ENCODE peak calls at places on chromosome 7, in eight cellular contexts. Z, G, W, X, H, J, P and N are unnamed samples.

GRCh38 chr7:5692112-5692844 is 89.2 kb downstream of the RNF216 start:
- DNase-seq in X (no peak), P (no peak), H (no peak), G (peak), J (peak), Z (peak), W (peak), N (peak)

GRCh38 chr7:78175330-78175729 is 376.8 kb downstream of the PHTF2 start:
- DNase-seq in X (no peak), H (no peak), W (no peak), G (no peak), J (no peak), Z (no peak), P (no peak), N (no peak)

GRCh38 chr7:110877086-110877485 is 213.8 kb upstream of the LRRN3 start:
- DNase-seq in W (peak), X (no peak), P (no peak), Z (no peak), G (peak), H (no peak), J (no peak), N (no peak)

GRCh38 chr7:112723416-112723815 is 66.8 kb downstream of the TMEM168 start:
- DNase-seq in H (no peak), J (peak), X (no peak), P (no peak), G (peak), Z (no peak), W (peak), N (no peak)

GRCh38 chr7:105219771-105220160 is 169.0 kb downstream of the SRPK2 start:
- DNase-seq in G (peak), J (peak), H (no peak), W (peak), X (no peak), Z (no peak), P (no peak), N (no peak)

GRCh38 chr7:55173671-55174070 is 154.9 kb downstream of the EGFR start:
- DNase-seq in X (no peak), W (no peak), J (no peak), P (no peak), G (no peak), Z (no peak), H (no peak), N (no peak)

GRCh38 chr7:121519548-121520521 is 123.7 kb upstream of the FAM3C start:
- DNase-seq in P (no peak), J (no peak), H (no peak), G (no peak), W (peak), X (no peak), Z (no peak), N (no peak)

GRCh38 chr7:40839881-40840280 is 705.1 kb downstream of the SUGCT start:
- DNase-seq in Z (no peak), P (no peak), X (no peak), G (no peak), H (no peak), J (no peak), W (peak), N (no peak)

GRCh38 chr7:87875151-87876039 is 765 bp downstream of the SLC25A40 start:
- DNase-seq in W (peak), Z (peak), P (peak), J (peak), X (peak), G (peak), H (no peak), N (no peak)

GRCh38 chr7:82600601-82601000 is 157.0 kb upstream of the CACNA2D1 start:
- DNase-seq in Z (no peak), X (peak), G (peak), W (no peak), J (peak), H (no peak), P (no peak), N (no peak)

GRCh38 chr7:7850150-7850549 is 118.4 kb upstream of the GLCCI1 start:
- DNase-seq in P (no peak), H (no peak), Z (no peak), W (no peak), G (no peak), X (no peak), J (no peak), N (no peak)

GRCh38 chr7:44050121-44050914 is 5.8 kb downstream of the DBNL start:
- DNase-seq in G (no peak), J (no peak), W (no peak), P (no peak), X (no peak), H (no peak), Z (no peak), N (no peak)

GRCh38 chr7:5704534-5704922 is 76.9 kb downstream of the RNF216 start:
- DNase-seq in Z (peak), G (peak), X (peak), H (peak), W (peak), P (peak), J (peak), N (peak)

GRCh38 chr7:95906871-95907270 is 134.5 kb downstream of the DYNC1I1 start:
- DNase-seq in X (peak), Z (no peak), P (no peak), W (no peak), H (no peak), J (no peak), G (no peak), N (no peak)

GRCh38 chr7:101362334-101363195 is at the start of gene COL26A1:
- DNase-seq in X (peak), P (no peak), H (no peak), W (peak), G (peak), J (no peak), Z (no peak), N (peak)

GRCh38 chr7:75776295-75776971 is 4.4 kb upstream of the CCL26 start:
- DNase-seq in X (no peak), G (peak), H (no peak), P (no peak), W (peak), J (peak), Z (no peak), N (no peak)

GRCh38 chr7:92647652-92648051 is 57.5 kb upstream of the FAM133B start:
- DNase-seq in P (no peak), J (no peak), H (no peak), X (no peak), W (no peak), Z (no peak), G (no peak), N (no peak)

GRCh38 chr7:18610331-18610948 is 114.9 kb downstream of the HDAC9 start:
- DNase-seq in P (peak), J (peak), H (peak), Z (peak), X (peak), W (peak), G (peak), N (peak)

GRCh38 chr7:18357691-18358090 is 137.9 kb upstream of the HDAC9 start:
- DNase-seq in H (no peak), J (peak), P (peak), W (peak), G (no peak), X (peak), Z (no peak), N (no peak)

GRCh38 chr7:28020302-28020940 is 160.2 kb downstream of the JAZF1 start:
- DNase-seq in X (peak), P (peak), G (peak), J (peak), Z (peak), H (peak), W (peak), N (peak)

GRCh38 chr7:44460325-44460724 is 30.1 kb downstream of the NUDCD3 start:
- DNase-seq in H (no peak), X (no peak), Z (no peak), J (no peak), G (no peak), P (peak), W (no peak), N (no peak)

GRCh38 chr7:74583630-74584029 is 73.9 kb upstream of the GTF2I start:
- DNase-seq in H (no peak), G (no peak), P (no peak), W (no peak), X (peak), Z (no peak), J (no peak), N (no peak)

GRCh38 chr7:158944950-158945349 is 88.6 kb downstream of the DYNC2I1 start:
- DNase-seq in X (no peak), J (no peak), W (no peak), P (no peak), Z (no peak), H (no peak), G (no peak), N (no peak)

GRCh38 chr7:159229683-159230475 is 85.2 kb upstream of the VIPR2 start:
- DNase-seq in J (no peak), W (no peak), P (no peak), Z (peak), X (no peak), H (no peak), G (no peak), N (no peak)

GRCh38 chr7:150327308-150327707 is 4.0 kb upstream of the ACTR3C start:
- DNase-seq in J (no peak), H (no peak), Z (no peak), P (no peak), G (no peak), X (no peak), W (no peak), N (no peak)

GRCh38 chr7:18505870-18506460 is 10.4 kb downstream of the HDAC9 start:
- DNase-seq in G (peak), X (no peak), J (no peak), H (no peak), P (peak), W (peak), Z (no peak), N (peak)

GRCh38 chr7:32890553-32891045 is 961 bp downstream of the KBTBD2 start:
- DNase-seq in X (peak), W (peak), J (peak), G (peak), P (peak), Z (peak), H (peak), N (peak)

GRCh38 chr7:73865738-73866445 is 4.9 kb downstream of the TMEM270 start:
- DNase-seq in H (no peak), Z (peak), P (peak), X (peak), J (peak), W (peak), G (peak), N (peak)

GRCh38 chr7:22544245-22544644 is 44.3 kb upstream of the STEAP1B start:
- DNase-seq in H (no peak), P (no peak), Z (no peak), G (no peak), W (no peak), X (no peak), J (no peak), N (no peak)
- H3K4me2 ChIP-seq in H (no peak), P (no peak), Z (no peak), G (no peak), W (no peak), X (no peak), J (no peak), N (no peak)

DNA sequence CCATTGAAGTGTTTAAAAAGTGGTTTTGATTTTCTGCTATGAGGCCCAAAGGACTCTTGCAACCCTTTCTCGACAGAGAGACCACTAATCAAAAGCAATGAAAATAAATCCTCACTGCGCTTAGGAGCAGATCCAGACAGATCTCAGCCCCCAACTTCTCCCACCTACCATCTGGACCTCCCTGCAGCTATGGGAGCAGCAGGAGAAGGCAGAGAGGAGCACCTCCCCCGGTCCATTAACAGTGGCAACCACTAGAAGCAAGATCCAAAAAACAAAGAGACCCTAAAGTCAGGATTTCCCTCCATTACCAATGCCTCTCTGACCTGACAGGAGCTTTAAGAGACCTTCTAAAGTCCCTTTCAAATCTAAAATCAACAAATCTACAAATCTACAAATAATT is 99.0 kb upstream of the LSM8 start:
- DNase-seq in G (no peak), J (no peak), H (no peak), W (no peak), X (peak), P (no peak), Z (no peak), N (no peak)
- H2AFZ ChIP-seq in G (no peak), J (no peak), H (no peak), W (no peak), X (peak), P (no peak), Z (no peak), N (no peak)

GRCh38 chr7:140597425-140597949 is 43.1 kb downstream of the DENND2A start:
- DNase-seq in G (no peak), P (no peak), J (no peak), H (no peak), X (no peak), W (peak), Z (no peak), N (no peak)

GRCh38 chr7:140594131-140594691 is 46.4 kb downstream of the DENND2A start:
- DNase-seq in H (no peak), J (no peak), W (no peak), P (no peak), X (no peak), G (no peak), Z (no peak), N (no peak)

GRCh38 chr7:140595468-140596147 is 45.0 kb downstream of the DENND2A start:
- DNase-seq in W (no peak), G (no peak), X (peak), H (no peak), P (no peak), J (no peak), Z (peak), N (no peak)

GRCh38 chr7:140593583-140593982 is 47.0 kb downstream of the DENND2A start:
- DNase-seq in X (no peak), P (no peak), H (no peak), Z (no peak), J (no peak), W (no peak), G (no peak), N (no peak)

GRCh38 chr7:140596751-140597424 is 43.7 kb downstream of the DENND2A start:
- DNase-seq in J (peak), W (peak), P (no peak), G (peak), X (no peak), Z (no peak), H (no peak), N (no peak)
- H3K4me2 ChIP-seq in J (peak), W (peak), P (no peak), G (peak), X (no peak), Z (no peak), H (no peak), N (peak)

GRCh38 chr7:620885-621284 is 101.2 kb upstream of the PDGFA start:
- DNase-seq in Z (no peak), J (no peak), W (no peak), X (no peak), G (peak), H (no peak), P (no peak), N (peak)

GRCh38 chr7:618539-619355 is 99.1 kb upstream of the PDGFA start:
- DNase-seq in W (no peak), G (no peak), X (no peak), Z (peak), H (no peak), P (no peak), J (no peak), N (peak)

GRCh38 chr7:620052-620451 is 100.4 kb upstream of the PDGFA start:
- DNase-seq in H (no peak), W (peak), G (peak), P (no peak), J (peak), Z (no peak), X (peak), N (peak)

GRCh38 chr7:617614-618538 is 98.2 kb upstream of the PDGFA start:
- DNase-seq in Z (peak), H (no peak), J (no peak), X (no peak), G (no peak), P (no peak), W (no peak), N (peak)

DNA sequence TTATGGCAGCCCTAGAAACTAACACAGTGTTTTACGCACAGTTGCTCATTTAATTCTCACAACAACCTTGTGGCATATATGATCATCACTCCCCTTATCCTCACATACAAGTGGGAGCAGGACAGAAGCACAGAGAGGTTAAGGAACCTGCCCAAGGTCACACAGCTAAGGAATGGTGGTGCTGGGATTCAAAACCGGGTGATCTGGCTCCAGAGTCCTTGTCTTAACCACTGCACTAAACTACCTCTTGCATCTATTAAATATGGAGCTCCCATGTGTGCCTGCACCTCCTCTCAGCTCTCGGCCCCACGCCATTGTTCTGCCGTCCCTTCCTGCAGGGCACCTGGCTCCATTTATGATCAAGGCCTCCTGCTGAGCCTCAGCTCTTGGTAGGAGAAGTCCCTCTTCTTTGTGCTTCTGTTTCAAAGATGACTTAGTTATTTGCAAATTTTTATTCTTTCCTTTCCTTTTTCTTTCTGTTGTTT is 99.8 kb upstream of the PDGFA start:
- DNase-seq in P (no peak), W (no peak), Z (no peak), H (no peak), X (no peak), G (no peak), J (no peak), N (no peak)
- H2AFZ ChIP-seq in P (no peak), W (no peak), Z (no peak), H (no peak), X (no peak), G (no peak), J (no peak), N (no peak)

GRCh38 chr7:130904031-130904757 is 170.2 kb upstream of the KLF14 start:
- DNase-seq in H (peak), G (peak), J (peak), X (no peak), W (peak), Z (peak), P (no peak), N (peak)
- H3K4me2 ChIP-seq in H (peak), G (peak), J (peak), X (no peak), W (peak), Z (peak), P (no peak), N (peak)